ENCODE peak calls at places on chromosomes 2 and 18, in ten cellular contexts. One of them, this sample, is unnamed.

GRCh38 chr2:195507447-195508221 is 149.4 kb upstream of the SLC39A10 start:
- DNase-seq in GM03348: no peak
- DNase-seq in amniotic stem cell: no peak
- DNase-seq in DMS153: no peak
- DNase-seq in NCI-H1930: no peak
- DNase-seq in occipital lobe: no peak
- DNase-seq in cardiac muscle cell: no peak
- DNase-seq in stimulated activated CD4-positive, alpha-beta T cell treated with anti-CD3 and anti-CD28 coated beads, Interleukin-1b, Interleukin-23, amount 100 ng/mL, for 24 hours: no peak
- DNase-seq in CD4-positive, alpha-beta memory T cell: no peak
- DNase-seq in EH: no peak
- DNase-seq in this sample: no peak

GRCh38 chr2:181203412-181203811 is 223.0 kb downstream of the UBE2E3 start:
- DNase-seq in occipital lobe: no peak
- DNase-seq in stimulated activated CD4-positive, alpha-beta T cell treated with anti-CD3 and anti-CD28 coated beads, Interleukin-1b, Interleukin-23, amount 100 ng/mL, for 24 hours: no peak
- DNase-seq in GM03348: peak
- DNase-seq in DMS153: no peak
- DNase-seq in amniotic stem cell: peak
- DNase-seq in CD4-positive, alpha-beta memory T cell: no peak
- DNase-seq in cardiac muscle cell: peak
- DNase-seq in EH: peak
- DNase-seq in NCI-H1930: no peak
- DNase-seq in this sample: no peak

GRCh38 chr2:166888180-166888579 is at the start of gene XIRP2:
- DNase-seq in GM03348: no peak
- DNase-seq in DMS153: no peak
- DNase-seq in CD4-positive, alpha-beta memory T cell: no peak
- DNase-seq in NCI-H1930: no peak
- DNase-seq in cardiac muscle cell: no peak
- DNase-seq in occipital lobe: no peak
- DNase-seq in EH: no peak
- DNase-seq in stimulated activated CD4-positive, alpha-beta T cell treated with anti-CD3 and anti-CD28 coated beads, Interleukin-1b, Interleukin-23, amount 100 ng/mL, for 24 hours: no peak
- DNase-seq in amniotic stem cell: no peak
- DNase-seq in this sample: no peak

GRCh38 chr2:195337597-195337996 is 319.4 kb upstream of the SLC39A10 start:
- DNase-seq in CD4-positive, alpha-beta memory T cell: no peak
- DNase-seq in amniotic stem cell: no peak
- DNase-seq in DMS153: no peak
- DNase-seq in GM03348: no peak
- DNase-seq in stimulated activated CD4-positive, alpha-beta T cell treated with anti-CD3 and anti-CD28 coated beads, Interleukin-1b, Interleukin-23, amount 100 ng/mL, for 24 hours: no peak
- DNase-seq in EH: no peak
- DNase-seq in cardiac muscle cell: no peak
- DNase-seq in occipital lobe: no peak
- DNase-seq in NCI-H1930: no peak
- DNase-seq in this sample: no peak

GRCh38 chr18:715626-716025 is 3.2 kb upstream of the ENOSF1 start:
- DNase-seq in amniotic stem cell: peak
- DNase-seq in stimulated activated CD4-positive, alpha-beta T cell treated with anti-CD3 and anti-CD28 coated beads, Interleukin-1b, Interleukin-23, amount 100 ng/mL, for 24 hours: no peak
- DNase-seq in cardiac muscle cell: peak
- DNase-seq in GM03348: peak
- DNase-seq in CD4-positive, alpha-beta memory T cell: no peak
- DNase-seq in DMS153: no peak
- DNase-seq in occipital lobe: no peak
- DNase-seq in NCI-H1930: no peak
- DNase-seq in EH: peak
- DNase-seq in this sample: no peak

GRCh38 chr2:218400930-218401833 is 1.5 kb downstream of the CTDSP1 start:
- DNase-seq in amniotic stem cell: no peak
- DNase-seq in GM03348: peak
- DNase-seq in DMS153: no peak
- DNase-seq in CD4-positive, alpha-beta memory T cell: no peak
- DNase-seq in cardiac muscle cell: no peak
- DNase-seq in stimulated activated CD4-positive, alpha-beta T cell treated with anti-CD3 and anti-CD28 coated beads, Interleukin-1b, Interleukin-23, amount 100 ng/mL, for 24 hours: no peak
- DNase-seq in EH: no peak
- DNase-seq in occipital lobe: no peak
- DNase-seq in NCI-H1930: no peak
- DNase-seq in this sample: no peak

GRCh38 chr18:44594779-44595467 is 85.8 kb upstream of the SETBP1 start:
- DNase-seq in CD4-positive, alpha-beta memory T cell: no peak
- DNase-seq in occipital lobe: no peak
- DNase-seq in DMS153: no peak
- DNase-seq in GM03348: peak
- DNase-seq in cardiac muscle cell: peak
- DNase-seq in NCI-H1930: no peak
- DNase-seq in stimulated activated CD4-positive, alpha-beta T cell treated with anti-CD3 and anti-CD28 coated beads, Interleukin-1b, Interleukin-23, amount 100 ng/mL, for 24 hours: no peak
- DNase-seq in amniotic stem cell: peak
- DNase-seq in EH: peak
- DNase-seq in this sample: no peak

GRCh38 chr2:29372185-29372584 is 257.0 kb downstream of the CLIP4 start:
- DNase-seq in CD4-positive, alpha-beta memory T cell: no peak
- DNase-seq in GM03348: no peak
- DNase-seq in EH: no peak
- DNase-seq in stimulated activated CD4-positive, alpha-beta T cell treated with anti-CD3 and anti-CD28 coated beads, Interleukin-1b, Interleukin-23, amount 100 ng/mL, for 24 hours: no peak
- DNase-seq in DMS153: no peak
- DNase-seq in cardiac muscle cell: no peak
- DNase-seq in occipital lobe: no peak
- DNase-seq in NCI-H1930: no peak
- DNase-seq in amniotic stem cell: no peak
- DNase-seq in this sample: no peak

GRCh38 chr18:75129717-75130477 is 79.0 kb downstream of the PTGR3 start:
- DNase-seq in NCI-H1930: no peak
- DNase-seq in CD4-positive, alpha-beta memory T cell: no peak
- DNase-seq in GM03348: no peak
- DNase-seq in stimulated activated CD4-positive, alpha-beta T cell treated with anti-CD3 and anti-CD28 coated beads, Interleukin-1b, Interleukin-23, amount 100 ng/mL, for 24 hours: no peak
- DNase-seq in cardiac muscle cell: no peak
- DNase-seq in amniotic stem cell: no peak
- DNase-seq in occipital lobe: no peak
- DNase-seq in DMS153: no peak
- DNase-seq in EH: no peak
- DNase-seq in this sample: no peak

GRCh38 chr2:193153576-193153975 is 958.8 kb upstream of the TMEFF2 start:
- DNase-seq in NCI-H1930: no peak
- DNase-seq in occipital lobe: no peak
- DNase-seq in DMS153: no peak
- DNase-seq in EH: no peak
- DNase-seq in GM03348: no peak
- DNase-seq in CD4-positive, alpha-beta memory T cell: no peak
- DNase-seq in stimulated activated CD4-positive, alpha-beta T cell treated with anti-CD3 and anti-CD28 coated beads, Interleukin-1b, Interleukin-23, amount 100 ng/mL, for 24 hours: no peak
- DNase-seq in cardiac muscle cell: no peak
- DNase-seq in amniotic stem cell: no peak
- DNase-seq in this sample: no peak

GRCh38 chr2:167943368-167943767 is 304.0 kb downstream of the STK39 start:
- DNase-seq in cardiac muscle cell: no peak
- DNase-seq in stimulated activated CD4-positive, alpha-beta T cell treated with anti-CD3 and anti-CD28 coated beads, Interleukin-1b, Interleukin-23, amount 100 ng/mL, for 24 hours: no peak
- DNase-seq in EH: no peak
- DNase-seq in GM03348: no peak
- DNase-seq in DMS153: no peak
- DNase-seq in CD4-positive, alpha-beta memory T cell: no peak
- DNase-seq in NCI-H1930: no peak
- DNase-seq in amniotic stem cell: no peak
- DNase-seq in occipital lobe: no peak
- DNase-seq in this sample: no peak

GRCh38 chr2:233824373-233824772 is 30.0 kb downstream of the HJURP start:
- DNase-seq in CD4-positive, alpha-beta memory T cell: no peak
- DNase-seq in GM03348: no peak
- DNase-seq in cardiac muscle cell: no peak
- DNase-seq in NCI-H1930: no peak
- DNase-seq in occipital lobe: no peak
- DNase-seq in amniotic stem cell: no peak
- DNase-seq in stimulated activated CD4-positive, alpha-beta T cell treated with anti-CD3 and anti-CD28 coated beads, Interleukin-1b, Interleukin-23, amount 100 ng/mL, for 24 hours: no peak
- DNase-seq in DMS153: no peak
- DNase-seq in EH: no peak
- DNase-seq in this sample: no peak

GRCh38 chr2:40592223-40592622 is 140.3 kb upstream of the SLC8A1 start:
- DNase-seq in amniotic stem cell: no peak
- DNase-seq in GM03348: no peak
- DNase-seq in cardiac muscle cell: no peak
- DNase-seq in EH: no peak
- DNase-seq in occipital lobe: no peak
- DNase-seq in NCI-H1930: no peak
- DNase-seq in CD4-positive, alpha-beta memory T cell: no peak
- DNase-seq in DMS153: no peak
- DNase-seq in stimulated activated CD4-positive, alpha-beta T cell treated with anti-CD3 and anti-CD28 coated beads, Interleukin-1b, Interleukin-23, amount 100 ng/mL, for 24 hours: no peak
- DNase-seq in this sample: no peak

GRCh38 chr2:9774266-9774665 is 69.0 kb upstream of the TAF1B start:
- DNase-seq in amniotic stem cell: no peak
- DNase-seq in occipital lobe: no peak
- DNase-seq in stimulated activated CD4-positive, alpha-beta T cell treated with anti-CD3 and anti-CD28 coated beads, Interleukin-1b, Interleukin-23, amount 100 ng/mL, for 24 hours: no peak
- DNase-seq in cardiac muscle cell: peak
- DNase-seq in DMS153: no peak
- DNase-seq in EH: no peak
- DNase-seq in GM03348: no peak
- DNase-seq in CD4-positive, alpha-beta memory T cell: no peak
- DNase-seq in NCI-H1930: no peak
- DNase-seq in this sample: no peak

GRCh38 chr2:107553045-107553444 is 273.6 kb upstream of the RGPD4 start:
- DNase-seq in DMS153: no peak
- DNase-seq in EH: no peak
- DNase-seq in stimulated activated CD4-positive, alpha-beta T cell treated with anti-CD3 and anti-CD28 coated beads, Interleukin-1b, Interleukin-23, amount 100 ng/mL, for 24 hours: no peak
- DNase-seq in GM03348: no peak
- DNase-seq in occipital lobe: no peak
- DNase-seq in CD4-positive, alpha-beta memory T cell: no peak
- DNase-seq in cardiac muscle cell: peak
- DNase-seq in amniotic stem cell: no peak
- DNase-seq in NCI-H1930: no peak
- DNase-seq in this sample: no peak

GRCh38 chr2:144449028-144449406 is 70.9 kb downstream of the ZEB2 start:
- DNase-seq in EH: no peak
- DNase-seq in NCI-H1930: no peak
- DNase-seq in DMS153: no peak
- DNase-seq in CD4-positive, alpha-beta memory T cell: no peak
- DNase-seq in stimulated activated CD4-positive, alpha-beta T cell treated with anti-CD3 and anti-CD28 coated beads, Interleukin-1b, Interleukin-23, amount 100 ng/mL, for 24 hours: no peak
- DNase-seq in GM03348: no peak
- DNase-seq in amniotic stem cell: no peak
- DNase-seq in cardiac muscle cell: no peak
- DNase-seq in occipital lobe: no peak
- DNase-seq in this sample: no peak

GRCh38 chr2:101026923-101027469 is 24.9 kb downstream of the RPL31 start:
- DNase-seq in cardiac muscle cell: no peak
- DNase-seq in occipital lobe: no peak
- DNase-seq in DMS153: no peak
- DNase-seq in CD4-positive, alpha-beta memory T cell: no peak
- DNase-seq in GM03348: no peak
- DNase-seq in NCI-H1930: no peak
- DNase-seq in stimulated activated CD4-positive, alpha-beta T cell treated with anti-CD3 and anti-CD28 coated beads, Interleukin-1b, Interleukin-23, amount 100 ng/mL, for 24 hours: no peak
- DNase-seq in EH: no peak
- DNase-seq in amniotic stem cell: no peak
- DNase-seq in this sample: no peak

GRCh38 chr2:66851449-66851872 is 416.5 kb downstream of the MEIS1 start:
- DNase-seq in EH: peak
- DNase-seq in NCI-H1930: no peak
- DNase-seq in cardiac muscle cell: peak
- DNase-seq in CD4-positive, alpha-beta memory T cell: no peak
- DNase-seq in GM03348: peak
- DNase-seq in stimulated activated CD4-positive, alpha-beta T cell treated with anti-CD3 and anti-CD28 coated beads, Interleukin-1b, Interleukin-23, amount 100 ng/mL, for 24 hours: no peak
- DNase-seq in DMS153: no peak
- DNase-seq in occipital lobe: no peak
- DNase-seq in amniotic stem cell: no peak
- DNase-seq in this sample: no peak

GRCh38 chr2:84850471-84850870 is 30.4 kb downstream of the TRABD2A start:
- DNase-seq in CD4-positive, alpha-beta memory T cell: no peak
- DNase-seq in cardiac muscle cell: no peak
- DNase-seq in NCI-H1930: no peak
- DNase-seq in GM03348: no peak
- DNase-seq in DMS153: no peak
- DNase-seq in EH: no peak
- DNase-seq in stimulated activated CD4-positive, alpha-beta T cell treated with anti-CD3 and anti-CD28 coated beads, Interleukin-1b, Interleukin-23, amount 100 ng/mL, for 24 hours: no peak
- DNase-seq in occipital lobe: no peak
- DNase-seq in amniotic stem cell: no peak
- DNase-seq in this sample: no peak

GRCh38 chr2:48112911-48113687 is 206.8 kb upstream of the FBXO11 start:
- DNase-seq in occipital lobe: no peak
- DNase-seq in DMS153: no peak
- DNase-seq in EH: peak
- DNase-seq in CD4-positive, alpha-beta memory T cell: no peak
- DNase-seq in stimulated activated CD4-positive, alpha-beta T cell treated with anti-CD3 and anti-CD28 coated beads, Interleukin-1b, Interleukin-23, amount 100 ng/mL, for 24 hours: no peak
- DNase-seq in cardiac muscle cell: peak
- DNase-seq in NCI-H1930: no peak
- DNase-seq in amniotic stem cell: no peak
- DNase-seq in GM03348: no peak
- DNase-seq in this sample: no peak

GRCh38 chr2:6081955-6082354 is 389.8 kb downstream of the SOX11 start:
- DNase-seq in DMS153: no peak
- DNase-seq in cardiac muscle cell: no peak
- DNase-seq in occipital lobe: no peak
- DNase-seq in amniotic stem cell: no peak
- DNase-seq in stimulated activated CD4-positive, alpha-beta T cell treated with anti-CD3 and anti-CD28 coated beads, Interleukin-1b, Interleukin-23, amount 100 ng/mL, for 24 hours: no peak
- DNase-seq in GM03348: no peak
- DNase-seq in EH: no peak
- DNase-seq in NCI-H1930: no peak
- DNase-seq in CD4-positive, alpha-beta memory T cell: no peak
- DNase-seq in this sample: no peak

GRCh38 chr18:45793295-45793965 is 32.0 kb upstream of the SIGLEC15 start:
- DNase-seq in CD4-positive, alpha-beta memory T cell: no peak
- DNase-seq in GM03348: peak
- DNase-seq in cardiac muscle cell: peak
- DNase-seq in EH: peak
- DNase-seq in occipital lobe: no peak
- DNase-seq in NCI-H1930: no peak
- DNase-seq in DMS153: no peak
- DNase-seq in stimulated activated CD4-positive, alpha-beta T cell treated with anti-CD3 and anti-CD28 coated beads, Interleukin-1b, Interleukin-23, amount 100 ng/mL, for 24 hours: no peak
- DNase-seq in amniotic stem cell: peak
- DNase-seq in this sample: no peak

GRCh38 chr2:28608829-28609400 is 113.1 kb downstream of the PLB1 start:
- DNase-seq in EH: no peak
- DNase-seq in stimulated activated CD4-positive, alpha-beta T cell treated with anti-CD3 and anti-CD28 coated beads, Interleukin-1b, Interleukin-23, amount 100 ng/mL, for 24 hours: no peak
- DNase-seq in CD4-positive, alpha-beta memory T cell: no peak
- DNase-seq in cardiac muscle cell: peak
- DNase-seq in DMS153: no peak
- DNase-seq in occipital lobe: no peak
- DNase-seq in GM03348: no peak
- DNase-seq in NCI-H1930: no peak
- DNase-seq in amniotic stem cell: no peak
- DNase-seq in this sample: no peak

GRCh38 chr2:27901219-27901618 is 10.7 kb downstream of the BABAM2 start:
- DNase-seq in amniotic stem cell: no peak
- DNase-seq in occipital lobe: peak
- DNase-seq in DMS153: no peak
- DNase-seq in NCI-H1930: no peak
- DNase-seq in EH: peak
- DNase-seq in stimulated activated CD4-positive, alpha-beta T cell treated with anti-CD3 and anti-CD28 coated beads, Interleukin-1b, Interleukin-23, amount 100 ng/mL, for 24 hours: peak
- DNase-seq in cardiac muscle cell: no peak
- DNase-seq in GM03348: peak
- DNase-seq in CD4-positive, alpha-beta memory T cell: no peak
- DNase-seq in this sample: peak

GRCh38 chr2:109258905-109259540 is 130.0 kb downstream of the SH3RF3 start:
- DNase-seq in stimulated activated CD4-positive, alpha-beta T cell treated with anti-CD3 and anti-CD28 coated beads, Interleukin-1b, Interleukin-23, amount 100 ng/mL, for 24 hours: no peak
- DNase-seq in DMS153: no peak
- DNase-seq in GM03348: no peak
- DNase-seq in occipital lobe: no peak
- DNase-seq in cardiac muscle cell: no peak
- DNase-seq in EH: no peak
- DNase-seq in NCI-H1930: no peak
- DNase-seq in amniotic stem cell: no peak
- DNase-seq in CD4-positive, alpha-beta memory T cell: no peak
- DNase-seq in this sample: no peak

GRCh38 chr2:76270356-76270755 is 559.6 kb upstream of the GCFC2 start:
- DNase-seq in stimulated activated CD4-positive, alpha-beta T cell treated with anti-CD3 and anti-CD28 coated beads, Interleukin-1b, Interleukin-23, amount 100 ng/mL, for 24 hours: no peak
- DNase-seq in amniotic stem cell: no peak
- DNase-seq in occipital lobe: no peak
- DNase-seq in EH: no peak
- DNase-seq in cardiac muscle cell: no peak
- DNase-seq in NCI-H1930: no peak
- DNase-seq in GM03348: no peak
- DNase-seq in DMS153: no peak
- DNase-seq in CD4-positive, alpha-beta memory T cell: no peak
- DNase-seq in this sample: no peak

GRCh38 chr2:143954844-143955243 is 565.1 kb downstream of the ZEB2 start:
- DNase-seq in CD4-positive, alpha-beta memory T cell: no peak
- DNase-seq in amniotic stem cell: no peak
- DNase-seq in GM03348: no peak
- DNase-seq in DMS153: no peak
- DNase-seq in occipital lobe: no peak
- DNase-seq in EH: no peak
- DNase-seq in cardiac muscle cell: no peak
- DNase-seq in NCI-H1930: no peak
- DNase-seq in stimulated activated CD4-positive, alpha-beta T cell treated with anti-CD3 and anti-CD28 coated beads, Interleukin-1b, Interleukin-23, amount 100 ng/mL, for 24 hours: no peak
- DNase-seq in this sample: no peak

GRCh38 chr2:126776701-126777619 is 121.0 kb downstream of the GYPC start:
- DNase-seq in EH: peak
- DNase-seq in DMS153: peak
- DNase-seq in occipital lobe: peak
- DNase-seq in NCI-H1930: peak
- DNase-seq in cardiac muscle cell: peak
- DNase-seq in amniotic stem cell: peak
- DNase-seq in CD4-positive, alpha-beta memory T cell: peak
- DNase-seq in stimulated activated CD4-positive, alpha-beta T cell treated with anti-CD3 and anti-CD28 coated beads, Interleukin-1b, Interleukin-23, amount 100 ng/mL, for 24 hours: peak
- DNase-seq in GM03348: peak
- DNase-seq in this sample: peak